ENCODE peak calls at places on chromosomes 5 and 9, in ten cellular contexts. One of them, this sample, is unnamed.

GRCh38 chr9:109277451-109277850 is 43.4 kb downstream of the EPB41L4B start:
- DNase-seq in progenitor cell of endocrine pancreas: no peak
- DNase-seq in coronary artery: no peak
- DNase-seq in activated B cell treated with CpG ODN at 0.5 μM for 24 hours: no peak
- DNase-seq in NCI-H146: no peak
- DNase-seq in T-helper 2 cell: no peak
- DNase-seq in stimulated activated CD4-positive, alpha-beta T cell treated with anti-CD3 and anti-CD28 coated beads, TNF-alpha, amount 100 ng/mL, for 48 hours: no peak
- DNase-seq in kidney tubule cell: no peak
- DNase-seq in midbrain: no peak
- DNase-seq in C1 segment of cervical spinal cord: peak
- DNase-seq in this sample: no peak

GRCh38 chr9:13569706-13570423 is 290.4 kb upstream of the MPDZ start:
- DNase-seq in progenitor cell of endocrine pancreas: no peak
- DNase-seq in coronary artery: no peak
- DNase-seq in activated B cell treated with CpG ODN at 0.5 μM for 24 hours: no peak
- DNase-seq in NCI-H146: no peak
- DNase-seq in T-helper 2 cell: no peak
- DNase-seq in stimulated activated CD4-positive, alpha-beta T cell treated with anti-CD3 and anti-CD28 coated beads, TNF-alpha, amount 100 ng/mL, for 48 hours: no peak
- DNase-seq in kidney tubule cell: no peak
- DNase-seq in midbrain: no peak
- DNase-seq in C1 segment of cervical spinal cord: no peak
- DNase-seq in this sample: peak

GRCh38 chr9:109150925-109151547 is 16.0 kb downstream of the FRRS1L start:
- DNase-seq in progenitor cell of endocrine pancreas: no peak
- DNase-seq in coronary artery: no peak
- DNase-seq in activated B cell treated with CpG ODN at 0.5 μM for 24 hours: no peak
- DNase-seq in NCI-H146: peak
- DNase-seq in T-helper 2 cell: no peak
- DNase-seq in stimulated activated CD4-positive, alpha-beta T cell treated with anti-CD3 and anti-CD28 coated beads, TNF-alpha, amount 100 ng/mL, for 48 hours: no peak
- DNase-seq in kidney tubule cell: no peak
- DNase-seq in midbrain: no peak
- DNase-seq in C1 segment of cervical spinal cord: no peak
- DNase-seq in this sample: no peak

GRCh38 chr5:67160985-67161384 is 35.6 kb downstream of the CD180 start:
- DNase-seq in progenitor cell of endocrine pancreas: no peak
- DNase-seq in coronary artery: no peak
- DNase-seq in activated B cell treated with CpG ODN at 0.5 μM for 24 hours: no peak
- DNase-seq in NCI-H146: no peak
- DNase-seq in T-helper 2 cell: no peak
- DNase-seq in stimulated activated CD4-positive, alpha-beta T cell treated with anti-CD3 and anti-CD28 coated beads, TNF-alpha, amount 100 ng/mL, for 48 hours: no peak
- DNase-seq in kidney tubule cell: no peak
- DNase-seq in midbrain: no peak
- DNase-seq in C1 segment of cervical spinal cord: no peak
- DNase-seq in this sample: peak

GRCh38 chr9:34638138-34638445 is 505 bp upstream of the SIGMAR1 start:
- DNase-seq in progenitor cell of endocrine pancreas: no peak
- DNase-seq in coronary artery: no peak
- DNase-seq in activated B cell treated with CpG ODN at 0.5 μM for 24 hours: no peak
- DNase-seq in NCI-H146: no peak
- DNase-seq in T-helper 2 cell: no peak
- DNase-seq in stimulated activated CD4-positive, alpha-beta T cell treated with anti-CD3 and anti-CD28 coated beads, TNF-alpha, amount 100 ng/mL, for 48 hours: no peak
- DNase-seq in kidney tubule cell: no peak
- DNase-seq in midbrain: no peak
- DNase-seq in C1 segment of cervical spinal cord: no peak
- DNase-seq in this sample: no peak

GRCh38 chr9:112631313-112631712 is 86.6 kb downstream of the INIP start:
- DNase-seq in progenitor cell of endocrine pancreas: no peak
- DNase-seq in coronary artery: no peak
- DNase-seq in activated B cell treated with CpG ODN at 0.5 μM for 24 hours: no peak
- DNase-seq in NCI-H146: no peak
- DNase-seq in T-helper 2 cell: no peak
- DNase-seq in stimulated activated CD4-positive, alpha-beta T cell treated with anti-CD3 and anti-CD28 coated beads, TNF-alpha, amount 100 ng/mL, for 48 hours: no peak
- DNase-seq in kidney tubule cell: no peak
- DNase-seq in midbrain: no peak
- DNase-seq in C1 segment of cervical spinal cord: no peak
- DNase-seq in this sample: no peak

GRCh38 chr5:97839338-97840081 is 656.5 kb upstream of the RIOK2 start:
- DNase-seq in progenitor cell of endocrine pancreas: no peak
- DNase-seq in coronary artery: no peak
- DNase-seq in activated B cell treated with CpG ODN at 0.5 μM for 24 hours: no peak
- DNase-seq in NCI-H146: no peak
- DNase-seq in T-helper 2 cell: no peak
- DNase-seq in stimulated activated CD4-positive, alpha-beta T cell treated with anti-CD3 and anti-CD28 coated beads, TNF-alpha, amount 100 ng/mL, for 48 hours: no peak
- DNase-seq in kidney tubule cell: peak
- DNase-seq in midbrain: no peak
- DNase-seq in C1 segment of cervical spinal cord: no peak
- DNase-seq in this sample: peak

GRCh38 chr5:5421149-5421960 is 1.1 kb upstream of the ICE1 start:
- DNase-seq in progenitor cell of endocrine pancreas: no peak
- DNase-seq in coronary artery: no peak
- DNase-seq in activated B cell treated with CpG ODN at 0.5 μM for 24 hours: no peak
- DNase-seq in NCI-H146: peak
- DNase-seq in T-helper 2 cell: no peak
- DNase-seq in stimulated activated CD4-positive, alpha-beta T cell treated with anti-CD3 and anti-CD28 coated beads, TNF-alpha, amount 100 ng/mL, for 48 hours: no peak
- DNase-seq in kidney tubule cell: no peak
- DNase-seq in midbrain: no peak
- DNase-seq in C1 segment of cervical spinal cord: peak
- DNase-seq in this sample: peak

GRCh38 chr9:123033864-123034598 is 564 bp downstream of the GPR21 start:
- DNase-seq in progenitor cell of endocrine pancreas: no peak
- DNase-seq in coronary artery: no peak
- DNase-seq in activated B cell treated with CpG ODN at 0.5 μM for 24 hours: no peak
- DNase-seq in NCI-H146: no peak
- DNase-seq in T-helper 2 cell: no peak
- DNase-seq in stimulated activated CD4-positive, alpha-beta T cell treated with anti-CD3 and anti-CD28 coated beads, TNF-alpha, amount 100 ng/mL, for 48 hours: no peak
- DNase-seq in kidney tubule cell: no peak
- DNase-seq in midbrain: peak
- DNase-seq in C1 segment of cervical spinal cord: peak
- DNase-seq in this sample: peak

GRCh38 chr9:117028103-117028858 is 341.2 kb downstream of the TRIM32 start:
- DNase-seq in progenitor cell of endocrine pancreas: no peak
- DNase-seq in coronary artery: no peak
- DNase-seq in activated B cell treated with CpG ODN at 0.5 μM for 24 hours: no peak
- DNase-seq in NCI-H146: no peak
- DNase-seq in T-helper 2 cell: no peak
- DNase-seq in stimulated activated CD4-positive, alpha-beta T cell treated with anti-CD3 and anti-CD28 coated beads, TNF-alpha, amount 100 ng/mL, for 48 hours: no peak
- DNase-seq in kidney tubule cell: no peak
- DNase-seq in midbrain: no peak
- DNase-seq in C1 segment of cervical spinal cord: no peak
- DNase-seq in this sample: peak

GRCh38 chr5:164326219-164326618 is 820.8 kb downstream of the MAT2B start:
- DNase-seq in progenitor cell of endocrine pancreas: no peak
- DNase-seq in coronary artery: no peak
- DNase-seq in activated B cell treated with CpG ODN at 0.5 μM for 24 hours: no peak
- DNase-seq in NCI-H146: no peak
- DNase-seq in T-helper 2 cell: no peak
- DNase-seq in stimulated activated CD4-positive, alpha-beta T cell treated with anti-CD3 and anti-CD28 coated beads, TNF-alpha, amount 100 ng/mL, for 48 hours: no peak
- DNase-seq in kidney tubule cell: no peak
- DNase-seq in midbrain: no peak
- DNase-seq in C1 segment of cervical spinal cord: no peak
- DNase-seq in this sample: no peak

GRCh38 chr5:68612972-68613371 is 397.4 kb downstream of the PIK3R1 start:
- DNase-seq in progenitor cell of endocrine pancreas: no peak
- DNase-seq in coronary artery: no peak
- DNase-seq in activated B cell treated with CpG ODN at 0.5 μM for 24 hours: no peak
- DNase-seq in NCI-H146: no peak
- DNase-seq in T-helper 2 cell: no peak
- DNase-seq in stimulated activated CD4-positive, alpha-beta T cell treated with anti-CD3 and anti-CD28 coated beads, TNF-alpha, amount 100 ng/mL, for 48 hours: no peak
- DNase-seq in kidney tubule cell: no peak
- DNase-seq in midbrain: no peak
- DNase-seq in C1 segment of cervical spinal cord: no peak
- DNase-seq in this sample: peak

GRCh38 chr5:74636552-74636951 is 4.0 kb downstream of the ENC1 start:
- DNase-seq in progenitor cell of endocrine pancreas: no peak
- DNase-seq in coronary artery: no peak
- DNase-seq in activated B cell treated with CpG ODN at 0.5 μM for 24 hours: no peak
- DNase-seq in NCI-H146: no peak
- DNase-seq in T-helper 2 cell: no peak
- DNase-seq in stimulated activated CD4-positive, alpha-beta T cell treated with anti-CD3 and anti-CD28 coated beads, TNF-alpha, amount 100 ng/mL, for 48 hours: no peak
- DNase-seq in kidney tubule cell: no peak
- DNase-seq in midbrain: no peak
- DNase-seq in C1 segment of cervical spinal cord: no peak
- DNase-seq in this sample: no peak

GRCh38 chr5:133589286-133589685 is 23.1 kb downstream of the FSTL4 start:
- DNase-seq in progenitor cell of endocrine pancreas: no peak
- DNase-seq in coronary artery: no peak
- DNase-seq in activated B cell treated with CpG ODN at 0.5 μM for 24 hours: no peak
- DNase-seq in NCI-H146: no peak
- DNase-seq in T-helper 2 cell: no peak
- DNase-seq in stimulated activated CD4-positive, alpha-beta T cell treated with anti-CD3 and anti-CD28 coated beads, TNF-alpha, amount 100 ng/mL, for 48 hours: no peak
- DNase-seq in kidney tubule cell: no peak
- DNase-seq in midbrain: no peak
- DNase-seq in C1 segment of cervical spinal cord: no peak
- DNase-seq in this sample: no peak

GRCh38 chr5:82635561-82636288 is 357.6 kb upstream of the RPS23 start:
- DNase-seq in progenitor cell of endocrine pancreas: no peak
- DNase-seq in coronary artery: no peak
- DNase-seq in activated B cell treated with CpG ODN at 0.5 μM for 24 hours: no peak
- DNase-seq in NCI-H146: no peak
- DNase-seq in T-helper 2 cell: no peak
- DNase-seq in stimulated activated CD4-positive, alpha-beta T cell treated with anti-CD3 and anti-CD28 coated beads, TNF-alpha, amount 100 ng/mL, for 48 hours: no peak
- DNase-seq in kidney tubule cell: peak
- DNase-seq in midbrain: no peak
- DNase-seq in C1 segment of cervical spinal cord: no peak
- DNase-seq in this sample: peak

GRCh38 chr9:83582026-83582425 is 40.9 kb upstream of the IDNK start:
- DNase-seq in progenitor cell of endocrine pancreas: no peak
- DNase-seq in coronary artery: no peak
- DNase-seq in activated B cell treated with CpG ODN at 0.5 μM for 24 hours: no peak
- DNase-seq in NCI-H146: no peak
- DNase-seq in T-helper 2 cell: no peak
- DNase-seq in stimulated activated CD4-positive, alpha-beta T cell treated with anti-CD3 and anti-CD28 coated beads, TNF-alpha, amount 100 ng/mL, for 48 hours: no peak
- DNase-seq in kidney tubule cell: peak
- DNase-seq in midbrain: no peak
- DNase-seq in C1 segment of cervical spinal cord: no peak
- DNase-seq in this sample: peak

GRCh38 chr9:4680178-4680535 is 788 bp downstream of the CDC37L1 start:
- DNase-seq in progenitor cell of endocrine pancreas: no peak
- DNase-seq in coronary artery: no peak
- DNase-seq in activated B cell treated with CpG ODN at 0.5 μM for 24 hours: no peak
- DNase-seq in NCI-H146: no peak
- DNase-seq in T-helper 2 cell: no peak
- DNase-seq in stimulated activated CD4-positive, alpha-beta T cell treated with anti-CD3 and anti-CD28 coated beads, TNF-alpha, amount 100 ng/mL, for 48 hours: no peak
- DNase-seq in kidney tubule cell: no peak
- DNase-seq in midbrain: peak
- DNase-seq in C1 segment of cervical spinal cord: no peak
- DNase-seq in this sample: no peak

GRCh38 chr9:127451681-127452480 is 571 bp downstream of the LRSAM1 start:
- DNase-seq in progenitor cell of endocrine pancreas: peak
- DNase-seq in coronary artery: peak
- DNase-seq in activated B cell treated with CpG ODN at 0.5 μM for 24 hours: peak
- DNase-seq in NCI-H146: peak
- DNase-seq in T-helper 2 cell: peak
- DNase-seq in stimulated activated CD4-positive, alpha-beta T cell treated with anti-CD3 and anti-CD28 coated beads, TNF-alpha, amount 100 ng/mL, for 48 hours: peak
- DNase-seq in kidney tubule cell: peak
- DNase-seq in midbrain: peak
- DNase-seq in C1 segment of cervical spinal cord: peak
- DNase-seq in this sample: no peak

GRCh38 chr5:14208071-14209021 is 65.2 kb downstream of the TRIO start:
- DNase-seq in progenitor cell of endocrine pancreas: no peak
- DNase-seq in coronary artery: no peak
- DNase-seq in activated B cell treated with CpG ODN at 0.5 μM for 24 hours: no peak
- DNase-seq in NCI-H146: no peak
- DNase-seq in T-helper 2 cell: no peak
- DNase-seq in stimulated activated CD4-positive, alpha-beta T cell treated with anti-CD3 and anti-CD28 coated beads, TNF-alpha, amount 100 ng/mL, for 48 hours: no peak
- DNase-seq in kidney tubule cell: peak
- DNase-seq in midbrain: no peak
- DNase-seq in C1 segment of cervical spinal cord: no peak
- DNase-seq in this sample: peak

GRCh38 chr5:181163487-181164075 is 16.2 kb downstream of the OR2V2 start:
- DNase-seq in progenitor cell of endocrine pancreas: no peak
- DNase-seq in coronary artery: no peak
- DNase-seq in activated B cell treated with CpG ODN at 0.5 μM for 24 hours: no peak
- DNase-seq in NCI-H146: peak
- DNase-seq in T-helper 2 cell: no peak
- DNase-seq in stimulated activated CD4-positive, alpha-beta T cell treated with anti-CD3 and anti-CD28 coated beads, TNF-alpha, amount 100 ng/mL, for 48 hours: no peak
- DNase-seq in kidney tubule cell: no peak
- DNase-seq in midbrain: no peak
- DNase-seq in C1 segment of cervical spinal cord: no peak
- DNase-seq in this sample: no peak

GRCh38 chr5:136065588-136065987 is 36.8 kb downstream of the TGFBI start:
- DNase-seq in progenitor cell of endocrine pancreas: no peak
- DNase-seq in coronary artery: peak
- DNase-seq in activated B cell treated with CpG ODN at 0.5 μM for 24 hours: no peak
- DNase-seq in NCI-H146: no peak
- DNase-seq in T-helper 2 cell: no peak
- DNase-seq in stimulated activated CD4-positive, alpha-beta T cell treated with anti-CD3 and anti-CD28 coated beads, TNF-alpha, amount 100 ng/mL, for 48 hours: no peak
- DNase-seq in kidney tubule cell: no peak
- DNase-seq in midbrain: no peak
- DNase-seq in C1 segment of cervical spinal cord: no peak
- DNase-seq in this sample: no peak

GRCh38 chr5:142981886-142982820 is 212.0 kb downstream of the ARHGAP26 start:
- DNase-seq in progenitor cell of endocrine pancreas: no peak
- DNase-seq in coronary artery: peak
- DNase-seq in activated B cell treated with CpG ODN at 0.5 μM for 24 hours: no peak
- DNase-seq in NCI-H146: peak
- DNase-seq in T-helper 2 cell: no peak
- DNase-seq in stimulated activated CD4-positive, alpha-beta T cell treated with anti-CD3 and anti-CD28 coated beads, TNF-alpha, amount 100 ng/mL, for 48 hours: no peak
- DNase-seq in kidney tubule cell: peak
- DNase-seq in midbrain: peak
- DNase-seq in C1 segment of cervical spinal cord: peak
- DNase-seq in this sample: peak

This sample was measured in AG10803.